ENCODE peak calls at places on chromosome 1, in eight cellular contexts. One of them, this sample, is unnamed.
A peak's percentile ranks its signal among the peaks of the same experiment; 100 is the strongest.

GRCh38 chr1:232904566-232904965 is 45.8 kb upstream of the NTPCR start:
- DNase-seq in HEK293T: no peak
- DNase-seq in NCI-H446: no peak
- DNase-seq in CD8-positive, alpha-beta T cell: no peak
- DNase-seq in MCF 10A: peak; percentile 54
- DNase-seq in Caki2: peak; percentile 45
- DNase-seq in neuronal stem cell: no peak
- DNase-seq in HT1080: peak; percentile 79
- DNase-seq in this sample: no peak

GRCh38 chr1:47941609-47942237 is 55.5 kb downstream of the TRABD2B start:
- DNase-seq in HEK293T: no peak
- DNase-seq in NCI-H446: no peak
- DNase-seq in Caki2: peak; percentile 81
- DNase-seq in neuronal stem cell: no peak
- DNase-seq in HT1080: peak; percentile 29
- DNase-seq in CD8-positive, alpha-beta T cell: no peak
- DNase-seq in MCF 10A: peak; percentile 80
- DNase-seq in this sample: no peak

GRCh38 chr1:41108696-41109284 is 87.3 kb upstream of the SLFNL1 start:
- DNase-seq in NCI-H446: no peak
- DNase-seq in HEK293T: no peak
- DNase-seq in HT1080: peak; percentile 17
- DNase-seq in MCF 10A: peak; percentile 41
- DNase-seq in Caki2: no peak
- DNase-seq in neuronal stem cell: no peak
- DNase-seq in CD8-positive, alpha-beta T cell: no peak
- DNase-seq in this sample: no peak

GRCh38 chr1:13730751-13731482 is 30.9 kb downstream of the PRDM2 start:
- DNase-seq in MCF 10A: no peak
- DNase-seq in HT1080: no peak
- DNase-seq in HEK293T: no peak
- DNase-seq in NCI-H446: no peak
- DNase-seq in Caki2: no peak
- DNase-seq in CD8-positive, alpha-beta T cell: peak; percentile 80
- DNase-seq in neuronal stem cell: no peak
- DNase-seq in this sample: no peak

GRCh38 chr1:17212487-17213121 is 7.7 kb downstream of the PADI1 start:
- DNase-seq in HEK293T: peak; percentile 57
- DNase-seq in HT1080: peak; percentile 81
- DNase-seq in CD8-positive, alpha-beta T cell: peak; percentile 76
- DNase-seq in neuronal stem cell: no peak
- DNase-seq in NCI-H446: no peak
- DNase-seq in MCF 10A: peak; percentile 80
- DNase-seq in Caki2: no peak
- DNase-seq in this sample: peak; percentile 44

GRCh38 chr1:68673771-68674170 is 176.9 kb upstream of the DEPDC1 start:
- DNase-seq in HEK293T: no peak
- DNase-seq in CD8-positive, alpha-beta T cell: no peak
- DNase-seq in neuronal stem cell: no peak
- DNase-seq in MCF 10A: peak; percentile 68
- DNase-seq in Caki2: no peak
- DNase-seq in NCI-H446: no peak
- DNase-seq in HT1080: no peak
- DNase-seq in this sample: no peak

GRCh38 chr1:164725401-164725800 is 166.4 kb downstream of the PBX1 start:
- DNase-seq in neuronal stem cell: no peak
- DNase-seq in MCF 10A: no peak
- DNase-seq in HT1080: no peak
- DNase-seq in Caki2: no peak
- DNase-seq in NCI-H446: no peak
- DNase-seq in HEK293T: no peak
- DNase-seq in CD8-positive, alpha-beta T cell: no peak
- DNase-seq in this sample: no peak

GRCh38 chr1:16076871-16077250 is 3.4 kb upstream of the FAM131C start:
- DNase-seq in neuronal stem cell: no peak
- DNase-seq in CD8-positive, alpha-beta T cell: no peak
- DNase-seq in HEK293T: no peak
- DNase-seq in NCI-H446: no peak
- DNase-seq in Caki2: peak; percentile 90
- DNase-seq in MCF 10A: peak; percentile 76
- DNase-seq in HT1080: peak; percentile 57
- DNase-seq in this sample: no peak

GRCh38 chr1:210313046-210313445 is 15.7 kb upstream of the HHAT start:
- DNase-seq in CD8-positive, alpha-beta T cell: no peak
- DNase-seq in Caki2: no peak
- DNase-seq in NCI-H446: no peak
- DNase-seq in HT1080: no peak
- DNase-seq in MCF 10A: no peak
- DNase-seq in HEK293T: no peak
- DNase-seq in neuronal stem cell: no peak
- DNase-seq in this sample: no peak

GRCh38 chr1:118113261-118113660 is 71.8 kb downstream of the SPAG17 start:
- DNase-seq in NCI-H446: no peak
- DNase-seq in Caki2: no peak
- DNase-seq in neuronal stem cell: no peak
- DNase-seq in MCF 10A: peak; percentile 27
- DNase-seq in CD8-positive, alpha-beta T cell: no peak
- DNase-seq in HT1080: peak; percentile 30
- DNase-seq in HEK293T: no peak
- DNase-seq in this sample: no peak

GRCh38 chr1:247797518-247797917 is 26.4 kb downstream of the OR14A16 start:
- DNase-seq in neuronal stem cell: no peak
- DNase-seq in HT1080: no peak
- DNase-seq in Caki2: no peak
- DNase-seq in CD8-positive, alpha-beta T cell: no peak
- DNase-seq in MCF 10A: no peak
- DNase-seq in NCI-H446: no peak
- DNase-seq in HEK293T: no peak
- DNase-seq in this sample: no peak

GRCh38 chr1:37537378-37537777 is 16.7 kb downstream of the SNIP1 start:
- DNase-seq in CD8-positive, alpha-beta T cell: no peak
- DNase-seq in NCI-H446: no peak
- DNase-seq in MCF 10A: peak; percentile 91
- DNase-seq in neuronal stem cell: no peak
- DNase-seq in Caki2: peak; percentile 52
- DNase-seq in HT1080: peak; percentile 61
- DNase-seq in HEK293T: no peak
- DNase-seq in this sample: no peak

This sample was measured in Right ventricle myocardium inferior.